ENCODE peak calls at places on chromosomes 1 and 21, in four cellular contexts. One of them, this sample, is unnamed. For H3K27me3 and H3K9me3, the result is how much of the 10 kb centered on the place peaks cover.

GRCh38 chr1:191851799-191852595 is 306.3 kb upstream of the RGS18 start:
- DNase-seq in transverse colon: no peak
- DNase-seq in CD8-positive, alpha-beta T cell: no peak
- DNase-seq in tibial nerve: no peak
- DNase-seq in this sample: peak

GRCh38 chr1:54607821-54608220 is 15.5 kb downstream of the FAM151A start:
- DNase-seq in tibial nerve: no peak
- DNase-seq in CD8-positive, alpha-beta T cell: no peak
- DNase-seq in transverse colon: no peak
- DNase-seq in this sample: no peak

GRCh38 chr1:176384841-176385240 is 78.1 kb upstream of the PAPPA2 start:
- DNase-seq in CD8-positive, alpha-beta T cell: no peak
- DNase-seq in transverse colon: no peak
- DNase-seq in tibial nerve: no peak
- DNase-seq in this sample: no peak

GRCh38 chr1:31523012-31523411 is 53.3 kb upstream of the TINAGL1 start:
- DNase-seq in transverse colon: no peak
- DNase-seq in tibial nerve: no peak
- DNase-seq in CD8-positive, alpha-beta T cell: no peak
- DNase-seq in this sample: no peak

GRCh38 chr1:209746469-209747269 is 9.2 kb upstream of the TRAF3IP3 start:
- DNase-seq in tibial nerve: no peak
- DNase-seq in transverse colon: no peak
- DNase-seq in CD8-positive, alpha-beta T cell: no peak
- DNase-seq in this sample: no peak

GRCh38 chr1:39158330-39159086 is 46.0 kb upstream of the MACF1 start:
- DNase-seq in CD8-positive, alpha-beta T cell: no peak
- DNase-seq in tibial nerve: no peak
- DNase-seq in transverse colon: peak
- DNase-seq in this sample: peak

GRCh38 chr1:4089421-4090175 is 189.5 kb upstream of the C1orf174 start:
- DNase-seq in CD8-positive, alpha-beta T cell: no peak
- DNase-seq in tibial nerve: no peak
- DNase-seq in transverse colon: no peak
- DNase-seq in this sample: no peak

GRCh38 chr1:183585038-183585437 is 5.2 kb downstream of the NCF2 start:
- DNase-seq in transverse colon: peak
- DNase-seq in CD8-positive, alpha-beta T cell: no peak
- DNase-seq in tibial nerve: no peak
- DNase-seq in this sample: no peak

GRCh38 chr1:183391863-183392262 is 26.3 kb downstream of the NMNAT2 start:
- DNase-seq in tibial nerve: no peak
- DNase-seq in CD8-positive, alpha-beta T cell: no peak
- DNase-seq in transverse colon: no peak
- DNase-seq in this sample: no peak

GRCh38 chr1:68319907-68320306 is 87.6 kb upstream of the WLS start:
- DNase-seq in transverse colon: no peak
- DNase-seq in CD8-positive, alpha-beta T cell: no peak
- DNase-seq in tibial nerve: no peak
- DNase-seq in this sample: no peak

GRCh38 chr1:89802036-89802435 is 18.8 kb upstream of the LRRC8D start:
- DNase-seq in transverse colon: no peak
- DNase-seq in tibial nerve: no peak
- DNase-seq in CD8-positive, alpha-beta T cell: no peak
- DNase-seq in this sample: no peak

GRCh38 chr21:19322360-19322759 is 918.8 kb upstream of the TMPRSS15 start:
- DNase-seq in tibial nerve: no peak
- DNase-seq in transverse colon: no peak
- DNase-seq in CD8-positive, alpha-beta T cell: no peak
- DNase-seq in this sample: no peak

GRCh38 chr1:82486969-82487368 is 686.2 kb downstream of the ADGRL2 start:
- DNase-seq in CD8-positive, alpha-beta T cell: no peak
- DNase-seq in tibial nerve: no peak
- DNase-seq in transverse colon: no peak
- DNase-seq in this sample: no peak

GRCh38 chr1:61220531-61220930 is 138.2 kb downstream of the NFIA start:
- DNase-seq in tibial nerve: no peak
- DNase-seq in CD8-positive, alpha-beta T cell: no peak
- DNase-seq in transverse colon: no peak
- DNase-seq in this sample: no peak

GRCh38 chr1:28770601-28771165 is 33.9 kb downstream of the YTHDF2 start:
- DNase-seq in tibial nerve: no peak
- DNase-seq in CD8-positive, alpha-beta T cell: no peak
- DNase-seq in transverse colon: no peak
- DNase-seq in this sample: no peak

GRCh38 chr1:198367296-198367695 is 173.2 kb downstream of the ATP6V1G3 start:
- DNase-seq in transverse colon: no peak
- DNase-seq in CD8-positive, alpha-beta T cell: no peak
- DNase-seq in tibial nerve: no peak
- DNase-seq in this sample: no peak

GRCh38 chr1:224565186-224565585 is 50.9 kb upstream of the CNIH3 start:
- DNase-seq in CD8-positive, alpha-beta T cell: no peak
- DNase-seq in tibial nerve: no peak
- DNase-seq in transverse colon: no peak
- DNase-seq in this sample: peak

GRCh38 chr1:11039351-11040104 is 7.5 kb downstream of the MASP2 start:
- DNase-seq in transverse colon: no peak
- DNase-seq in CD8-positive, alpha-beta T cell: no peak
- DNase-seq in tibial nerve: no peak
- DNase-seq in this sample: no peak

GRCh38 chr1:90721210-90722194 is 4.4 kb upstream of the BARHL2 start:
- DNase-seq in transverse colon: peak
- DNase-seq in tibial nerve: no peak
- DNase-seq in CD8-positive, alpha-beta T cell: no peak
- DNase-seq in this sample: peak

GRCh38 chr1:31985430-31985829 is 28.2 kb upstream of the KHDRBS1 start:
- DNase-seq in tibial nerve: no peak
- DNase-seq in CD8-positive, alpha-beta T cell: no peak
- DNase-seq in transverse colon: no peak
- DNase-seq in this sample: no peak

GRCh38 chr1:119712342-119713038 is 756 bp downstream of the PHGDH start:
- DNase-seq in CD8-positive, alpha-beta T cell: no peak
- DNase-seq in transverse colon: peak
- DNase-seq in tibial nerve: peak
- DNase-seq in this sample: peak

GRCh38 chr1:197471248-197472035 is 203.4 kb downstream of the CRB1 start:
- DNase-seq in transverse colon: no peak
- DNase-seq in CD8-positive, alpha-beta T cell: no peak
- DNase-seq in tibial nerve: no peak
- DNase-seq in this sample: no peak

GRCh38 chr1:160767417-160768294 is 28.3 kb upstream of the LY9 start:
- DNase-seq in CD8-positive, alpha-beta T cell: no peak
- DNase-seq in transverse colon: no peak
- DNase-seq in tibial nerve: no peak
- DNase-seq in this sample: no peak

GRCh38 chr1:11650331-11650991 is 3.8 kb downstream of the FBXO2 start:
- DNase-seq in transverse colon: peak
- DNase-seq in CD8-positive, alpha-beta T cell: peak
- DNase-seq in tibial nerve: peak
- DNase-seq in this sample: peak

GRCh38 chr1:51058863-51059262 is 43.2 kb upstream of the C1orf185 start:
- DNase-seq in tibial nerve: no peak
- DNase-seq in CD8-positive, alpha-beta T cell: no peak
- DNase-seq in transverse colon: peak
- DNase-seq in this sample: no peak

GRCh38 chr1:16254263-16254948 is 17.4 kb upstream of the CPLANE2 start:
- DNase-seq in tibial nerve: no peak
- DNase-seq in CD8-positive, alpha-beta T cell: no peak
- DNase-seq in transverse colon: no peak
- DNase-seq in this sample: no peak

GRCh38 chr1:63821650-63822049 is 47.8 kb downstream of the ROR1 start:
- DNase-seq in transverse colon: no peak
- DNase-seq in tibial nerve: no peak
- DNase-seq in CD8-positive, alpha-beta T cell: no peak
- DNase-seq in this sample: no peak

GRCh38 chr1:232207089-232207723 is 422.7 kb downstream of the SIPA1L2 start:
- DNase-seq in transverse colon: no peak
- DNase-seq in CD8-positive, alpha-beta T cell: no peak
- DNase-seq in tibial nerve: no peak
- DNase-seq in this sample: no peak

DNA sequence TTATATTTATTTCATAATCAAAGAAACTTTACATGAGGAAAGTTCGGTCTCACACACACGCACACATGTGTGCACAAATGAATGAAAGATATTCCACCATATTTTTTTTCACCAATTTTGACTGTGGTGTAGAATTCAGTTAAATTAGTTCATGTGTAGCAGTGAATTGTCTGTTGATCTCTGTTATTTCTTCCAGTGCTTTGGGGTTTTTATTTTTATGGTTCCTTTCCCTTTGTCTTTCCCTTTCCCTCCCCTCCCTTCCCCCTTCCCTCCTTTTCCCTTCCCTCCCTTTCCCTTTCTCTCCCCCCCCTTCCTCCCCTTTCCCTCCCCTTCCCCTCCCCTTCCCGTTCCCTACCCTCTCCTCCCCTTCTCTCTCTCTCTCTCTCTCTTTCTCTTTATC is 8.9 kb downstream of the RYR2 start:
- DNase-seq in tibial nerve: no peak
- DNase-seq in CD8-positive, alpha-beta T cell: no peak
- DNase-seq in transverse colon: no peak
- DNase-seq in this sample: no peak
- H3K27me3 ChIP-seq in tibial nerve: under half
- H3K27me3 ChIP-seq in CD8-positive, alpha-beta T cell: under half
- H3K27me3 ChIP-seq in transverse colon: under half
- H3K27me3 ChIP-seq in this sample: under half

GRCh38 chr1:145978477-145978859 is 14.0 kb downstream of the POLR3GL start:
- DNase-seq in CD8-positive, alpha-beta T cell: no peak
- DNase-seq in tibial nerve: no peak
- DNase-seq in transverse colon: no peak
- DNase-seq in this sample: no peak
- H3K4me3 ChIP-seq in CD8-positive, alpha-beta T cell: peak
- H3K4me3 ChIP-seq in tibial nerve: peak
- H3K4me3 ChIP-seq in transverse colon: no peak
- H3K4me3 ChIP-seq in this sample: no peak

GRCh38 chr1:247914941-247915662 is 5.0 kb upstream of the OR2T8 start:
- DNase-seq in tibial nerve: no peak
- DNase-seq in CD8-positive, alpha-beta T cell: no peak
- DNase-seq in transverse colon: no peak
- DNase-seq in this sample: peak

GRCh38 chr1:247908761-247909160 is 11.3 kb upstream of the OR2T8 start:
- DNase-seq in transverse colon: no peak
- DNase-seq in CD8-positive, alpha-beta T cell: no peak
- DNase-seq in tibial nerve: no peak
- DNase-seq in this sample: no peak

GRCh38 chr1:247913786-247914185 is 6.3 kb upstream of the OR2T8 start:
- DNase-seq in CD8-positive, alpha-beta T cell: no peak
- DNase-seq in transverse colon: no peak
- DNase-seq in tibial nerve: no peak
- DNase-seq in this sample: no peak
- H3K9me3 ChIP-seq in CD8-positive, alpha-beta T cell: under half
- H3K9me3 ChIP-seq in transverse colon: under half
- H3K9me3 ChIP-seq in tibial nerve: under half
- H3K9me3 ChIP-seq in this sample: under half

DNA sequence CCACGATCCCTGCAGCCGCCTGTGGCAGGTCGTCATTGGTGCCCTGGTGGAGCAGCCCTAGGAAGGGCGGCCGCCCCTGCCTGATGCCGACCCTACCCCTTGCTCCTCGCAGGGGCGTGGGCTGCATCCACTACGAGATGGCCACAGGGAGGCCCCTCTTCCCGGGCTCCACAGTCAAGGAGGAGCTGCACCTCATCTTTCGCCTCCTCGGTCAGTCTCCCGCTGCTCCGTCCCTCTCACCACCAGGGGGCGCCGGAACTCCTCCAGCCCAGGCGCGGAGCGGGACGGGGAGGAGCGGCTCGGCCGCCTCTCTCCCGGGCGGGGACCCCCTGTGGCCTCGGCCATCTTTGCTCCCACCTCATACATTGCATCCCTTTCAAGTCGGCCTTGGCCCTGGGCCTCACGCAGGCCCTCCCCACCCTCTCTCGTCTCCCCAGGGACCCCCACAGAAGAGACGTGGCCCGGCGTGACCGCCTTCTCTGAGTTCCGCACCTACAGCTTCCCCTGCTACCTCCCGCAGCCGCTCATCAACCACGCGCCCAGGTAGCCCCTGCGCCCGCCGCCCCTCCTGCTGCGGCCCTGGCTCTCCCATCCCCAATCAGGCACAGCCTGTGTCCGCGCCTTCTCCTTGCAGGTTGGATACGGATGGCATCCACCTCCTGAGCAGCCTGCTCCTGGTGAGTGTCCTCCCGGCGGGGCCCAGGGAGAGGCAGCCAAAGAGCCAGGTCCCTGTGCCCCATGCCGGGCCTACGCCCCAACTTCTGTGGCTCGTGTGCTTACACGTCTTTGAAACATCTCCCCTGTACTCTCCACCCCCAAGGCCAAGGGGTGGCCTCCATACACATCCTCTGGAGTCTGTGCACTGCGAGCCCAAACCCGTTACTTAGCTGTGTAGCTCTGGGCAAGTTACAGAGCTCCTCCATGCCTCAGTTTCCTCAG is 24.7 kb downstream of the CDK18 start:
- DNase-seq in transverse colon: peak
- DNase-seq in tibial nerve: peak
- DNase-seq in CD8-positive, alpha-beta T cell: peak
- DNase-seq in this sample: peak
- H3K27me3 ChIP-seq in transverse colon: under half
- H3K27me3 ChIP-seq in tibial nerve: under half
- H3K27me3 ChIP-seq in CD8-positive, alpha-beta T cell: under half
- H3K27me3 ChIP-seq in this sample: under half